ENCODE peak calls at places on chromosome 20, in six cellular contexts. L is HepG2, J is A549, A is K562, B is upper lobe of left lung, M is GM12878. Y is an unnamed sample.
A peak's percentile ranks its signal among the peaks of the same experiment; 100 is the strongest.

GRCh38 chr20:33744773-33745385 is 13.1 kb downstream of the ZNF341 start:
- ATAC-seq in A (no peak), B (no peak), L (no peak), J (no peak), M (no peak), Y (no peak)

GRCh38 chr20:19523191-19523590 is 234.9 kb upstream of the RIN2 start:
- ATAC-seq in L (no peak), B (no peak), J (no peak), M (no peak), A (no peak), Y (no peak)

GRCh38 chr20:36407196-36407733 is 101.1 kb downstream of the DLGAP4 start:
- ATAC-seq in L (no peak), M (no peak), A (no peak), B (no peak), J (no peak), Y (no peak)

GRCh38 chr20:51600016-51600420 is 57.5 kb upstream of the NFATC2 start:
- ATAC-seq in A (peak; percentile 68), M (no peak), L (no peak), J (no peak), B (no peak), Y (no peak)

GRCh38 chr20:4726710-4727391 is 5.1 kb downstream of the PRND start:
- ATAC-seq in L (no peak), A (no peak), B (no peak), M (peak; percentile 77), J (no peak), Y (no peak)

GRCh38 chr20:22257912-22258311 is 326.5 kb downstream of the FOXA2 start:
- ATAC-seq in J (no peak), B (no peak), A (no peak), L (no peak), M (no peak), Y (no peak)

GRCh38 chr20:1377341-1377871 is 15.4 kb downstream of the FKBP1A start:
- ATAC-seq in L (no peak), J (no peak), A (no peak), B (no peak), M (peak; percentile 74), Y (no peak)

GRCh38 chr20:8144282-8145245 is 12.5 kb downstream of the PLCB1 start:
- ATAC-seq in B (no peak), L (peak; percentile 97), M (no peak), A (no peak), J (no peak), Y (no peak)

GRCh38 chr20:25676164-25676809 is 20.4 kb downstream of the ZNF337 start:
- ATAC-seq in L (peak; percentile 64), A (no peak), B (peak; percentile 49), M (no peak), J (peak; percentile 73), Y (no peak)

GRCh38 chr20:15700147-15700765 is 873.0 kb downstream of the KIF16B start:
- ATAC-seq in B (no peak), J (no peak), L (peak; percentile 57), A (no peak), M (no peak), Y (no peak)

DNA sequence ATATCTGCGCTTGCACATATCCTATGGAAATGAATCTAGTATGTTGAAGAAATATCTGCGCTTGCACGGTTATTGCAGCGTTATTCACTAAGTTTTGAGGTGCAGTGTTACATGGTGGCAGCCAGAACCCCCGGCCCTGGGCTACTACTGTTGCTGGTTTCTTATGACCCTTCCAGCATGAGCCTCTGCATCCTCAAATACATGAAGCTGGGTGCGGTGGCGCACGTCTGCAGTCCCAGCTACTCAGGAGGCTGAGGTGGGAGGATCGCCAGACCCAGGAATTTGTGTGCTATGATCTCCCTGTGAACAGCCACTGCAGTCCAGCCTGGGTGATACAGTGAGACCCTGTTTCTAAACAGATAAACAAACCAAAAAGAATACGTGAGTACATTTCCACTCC is 9.3 kb upstream of the CEBPB start:
- ATAC-seq in B (no peak), J (no peak), A (no peak), M (no peak), L (no peak), Y (no peak)
- TF ChIP-seq EP300 in B (no peak), J (no peak), A (no peak), M (no peak), L (no peak), Y (no peak)

GRCh38 chr20:45340951-45341350 is 7.3 kb downstream of the SDC4 start:
- ATAC-seq in L (no peak), J (no peak), A (no peak), M (no peak), B (no peak), Y (no peak)

GRCh38 chr20:45341579-45341938 is 6.7 kb downstream of the SDC4 start:
- ATAC-seq in A (no peak), L (no peak), J (no peak), B (no peak), M (no peak), Y (no peak)

GRCh38 chr20:45343445-45343866 is 4.8 kb downstream of the SDC4 start:
- ATAC-seq in J (no peak), B (no peak), L (peak; percentile 26), M (no peak), A (no peak), Y (no peak)

GRCh38 chr20:45342863-45343444 is 5.3 kb downstream of the SDC4 start:
- ATAC-seq in A (no peak), M (no peak), J (no peak), B (no peak), L (peak; percentile 0), Y (no peak)

DNA sequence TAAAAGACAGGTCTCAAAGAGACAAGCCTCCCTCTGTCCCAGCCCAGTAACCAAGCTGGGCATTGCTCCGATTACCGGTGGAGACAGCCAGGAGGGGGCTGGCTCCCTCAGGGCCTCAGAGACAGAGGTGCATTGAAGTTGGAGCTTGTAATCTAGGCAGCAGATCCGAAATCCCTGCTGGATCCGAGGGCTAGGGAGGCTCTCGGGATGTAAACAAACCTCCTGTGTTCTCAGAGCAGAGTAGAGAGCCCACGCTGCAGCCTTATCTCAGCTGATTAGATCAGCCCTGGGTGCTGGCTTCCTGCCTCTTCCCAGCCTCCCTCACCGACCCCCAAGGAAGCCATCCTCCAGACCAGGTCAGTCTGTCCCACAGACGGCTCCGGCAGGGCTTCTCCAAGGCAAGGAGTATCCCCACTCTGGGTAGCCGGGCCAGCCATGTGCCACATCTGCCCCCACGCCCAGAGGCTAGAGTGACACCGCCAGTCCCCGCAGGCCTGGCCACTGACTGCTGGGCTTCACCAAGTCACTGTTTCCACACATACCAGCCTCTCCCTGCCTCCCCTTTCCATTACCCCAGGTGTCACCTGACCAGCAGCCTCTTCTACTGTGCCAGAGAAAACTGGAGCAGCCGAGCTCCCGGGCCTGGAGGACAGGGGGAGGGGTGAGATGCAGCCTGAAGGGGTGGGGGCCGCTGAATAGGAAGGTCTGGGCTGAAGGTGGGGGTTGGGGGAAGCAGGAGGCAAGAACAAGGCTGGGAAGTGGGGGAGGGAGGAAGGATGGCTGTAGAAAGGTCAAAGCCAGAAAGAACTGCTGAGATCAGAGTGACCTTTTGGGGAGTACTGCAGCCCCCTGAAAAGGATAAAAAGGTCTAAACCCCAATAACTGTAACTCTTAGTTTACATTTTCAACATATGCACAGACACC is 6.0 kb downstream of the SDC4 start:
- ATAC-seq in J (peak; percentile 7), M (no peak), L (peak; percentile 35), B (peak; percentile 66), A (peak; percentile 2), Y (peak; percentile 58)
- TF ChIP-seq POLR2A in J (no peak), M (no peak), L (no peak), B (peak; percentile 70), A (no peak), Y (no peak)

GRCh38 chr20:38184098-38184497 is 19.0 kb upstream of the TGM2 start:
- ATAC-seq in J (peak; percentile 60), M (no peak), A (no peak), L (no peak), B (no peak), Y (no peak)
- TF ChIP-seq EP300 in J (peak; percentile 71), M (no peak), A (no peak), L (no peak), B (no peak), Y (no peak)

DNA sequence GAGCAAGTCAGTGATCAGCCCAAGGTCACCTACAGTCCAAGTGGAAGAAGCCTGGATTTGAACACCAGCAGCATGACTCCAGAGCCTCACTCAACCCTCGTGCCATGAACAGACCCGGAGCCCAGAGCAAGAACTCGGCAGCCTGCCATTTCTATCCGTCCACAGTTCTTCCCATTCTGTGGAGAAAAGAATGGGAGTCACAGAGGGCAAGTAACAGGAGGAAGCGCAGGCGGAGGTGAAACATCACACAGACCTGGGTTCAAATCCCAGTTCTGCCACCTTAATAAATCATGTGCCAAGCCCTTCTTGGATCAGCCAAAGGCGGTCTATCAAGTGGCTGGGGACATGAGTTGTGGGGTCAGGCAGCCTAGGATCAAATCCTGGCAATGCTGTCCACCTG is 4.3 kb downstream of the PREX1 start:
- ATAC-seq in M (no peak), L (no peak), B (no peak), J (no peak), A (no peak), Y (no peak)
- TF ChIP-seq POLR2A in M (no peak), L (no peak), B (no peak), J (no peak), A (no peak), Y (no peak)

GRCh38 chr20:47792021-47792618 is 6.8 kb upstream of the SULF2 start:
- ATAC-seq in L (peak; percentile 31), J (peak; percentile 73), M (no peak), B (peak; percentile 42), A (no peak), Y (peak; percentile 93)
- TF ChIP-seq EP300 in L (no peak), J (no peak), M (no peak), B (no peak), A (no peak), Y (no peak)

GRCh38 chr20:63835031-63835858 is 4.2 kb upstream of the ZBTB46 start:
- ATAC-seq in J (peak; percentile 95), L (peak; percentile 81), M (peak; percentile 83), B (peak; percentile 94), A (peak; percentile 89), Y (peak; percentile 91)
- TF ChIP-seq POLR2A in J (no peak), L (no peak), M (no peak), B (no peak), A (no peak), Y (no peak)

DNA sequence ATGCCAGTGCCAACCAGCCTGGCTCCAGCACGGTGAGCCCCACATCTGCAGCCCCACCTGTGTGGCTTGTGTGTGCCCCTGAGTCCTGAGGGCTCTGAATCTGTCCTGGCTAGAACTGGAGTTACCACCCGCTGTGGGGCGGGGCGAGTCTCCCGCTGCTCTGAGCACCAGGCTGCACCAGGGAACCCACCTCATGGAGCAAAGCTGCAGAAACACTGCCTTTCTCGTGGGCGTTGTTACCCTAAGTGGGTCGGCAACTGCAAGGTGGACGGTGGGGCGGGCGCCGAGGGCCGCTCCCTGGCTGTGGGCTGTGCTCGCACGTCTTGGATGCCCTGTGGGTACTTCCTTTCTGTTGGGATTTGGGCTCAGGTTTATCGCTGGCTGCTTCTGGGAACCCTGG is 12.7 kb upstream of the ZBTB46 start:
- ATAC-seq in A (no peak), J (no peak), B (no peak), L (peak; percentile 3), M (peak; percentile 30), Y (no peak)
- TF ChIP-seq EP300 in A (no peak), J (no peak), B (no peak), L (no peak), M (no peak), Y (no peak)

GRCh38 chr20:40452758-40453157 is 236.3 kb downstream of the MAFB start:
- ATAC-seq in A (no peak), J (no peak), M (no peak), L (no peak), B (no peak), Y (no peak)
- TF ChIP-seq POLR2A in A (no peak), J (no peak), M (no peak), L (no peak), B (no peak), Y (no peak)

GRCh38 chr20:55322745-55323144 is 682.6 kb downstream of the CBLN4 start:
- ATAC-seq in B (no peak), L (no peak), A (no peak), J (no peak), M (no peak), Y (no peak)
- TF ChIP-seq EP300 in B (no peak), L (no peak), A (no peak), J (no peak), M (no peak), Y (no peak)

Y was measured in gastroesophageal sphincter.